ENCODE peak calls at places on chromosomes 7 and 10, in six cellular contexts. One of them, this sample, is unnamed.

GRCh38 chr10:102229810-102230263 is 3.7 kb downstream of the ELOVL3 start:
- DNase-seq in kidney glomerular epithelial cell: peak
- DNase-seq in activated T-helper 1 cell treated with Interleukin-2 at 50 U/mL for 16 hours: peak
- DNase-seq in NCI-H774: peak
- DNase-seq in GF-D8: no peak
- DNase-seq in Daoy: peak
- DNase-seq in this sample: peak

GRCh38 chr10:29784175-29784773 is 149.5 kb upstream of the SVIL start:
- DNase-seq in kidney glomerular epithelial cell: peak
- DNase-seq in activated T-helper 1 cell treated with Interleukin-2 at 50 U/mL for 16 hours: no peak
- DNase-seq in NCI-H774: no peak
- DNase-seq in GF-D8: no peak
- DNase-seq in Daoy: peak
- DNase-seq in this sample: peak

GRCh38 chr10:3287566-3288445 is 115.2 kb upstream of the PITRM1 start:
- DNase-seq in kidney glomerular epithelial cell: no peak
- DNase-seq in activated T-helper 1 cell treated with Interleukin-2 at 50 U/mL for 16 hours: no peak
- DNase-seq in NCI-H774: peak
- DNase-seq in GF-D8: no peak
- DNase-seq in Daoy: no peak
- DNase-seq in this sample: no peak

GRCh38 chr7:106285801-106286492 is 1.2 kb upstream of the NAMPT start:
- DNase-seq in kidney glomerular epithelial cell: peak
- DNase-seq in activated T-helper 1 cell treated with Interleukin-2 at 50 U/mL for 16 hours: no peak
- DNase-seq in NCI-H774: no peak
- DNase-seq in GF-D8: no peak
- DNase-seq in Daoy: no peak
- DNase-seq in this sample: no peak

GRCh38 chr10:121578298-121578697 is 19.9 kb downstream of the FGFR2 start:
- DNase-seq in kidney glomerular epithelial cell: no peak
- DNase-seq in activated T-helper 1 cell treated with Interleukin-2 at 50 U/mL for 16 hours: no peak
- DNase-seq in NCI-H774: no peak
- DNase-seq in GF-D8: no peak
- DNase-seq in Daoy: no peak
- DNase-seq in this sample: no peak

GRCh38 chr7:27168265-27168947 is 3.1 kb upstream of the HOXA9 start:
- DNase-seq in kidney glomerular epithelial cell: no peak
- DNase-seq in activated T-helper 1 cell treated with Interleukin-2 at 50 U/mL for 16 hours: no peak
- DNase-seq in NCI-H774: no peak
- DNase-seq in GF-D8: peak
- DNase-seq in Daoy: no peak
- DNase-seq in this sample: no peak

GRCh38 chr10:79244841-79245504 is 102.3 kb upstream of the PPIF start:
- DNase-seq in kidney glomerular epithelial cell: no peak
- DNase-seq in activated T-helper 1 cell treated with Interleukin-2 at 50 U/mL for 16 hours: no peak
- DNase-seq in NCI-H774: no peak
- DNase-seq in GF-D8: peak
- DNase-seq in Daoy: no peak
- DNase-seq in this sample: no peak

GRCh38 chr7:27179503-27180430 is 5.3 kb downstream of the HOXA11 start:
- DNase-seq in kidney glomerular epithelial cell: no peak
- DNase-seq in activated T-helper 1 cell treated with Interleukin-2 at 50 U/mL for 16 hours: peak
- DNase-seq in NCI-H774: no peak
- DNase-seq in GF-D8: no peak
- DNase-seq in Daoy: peak
- DNase-seq in this sample: peak

GRCh38 chr10:27526242-27526641 is 22.1 kb downstream of the RAB18 start:
- DNase-seq in kidney glomerular epithelial cell: no peak
- DNase-seq in activated T-helper 1 cell treated with Interleukin-2 at 50 U/mL for 16 hours: no peak
- DNase-seq in NCI-H774: no peak
- DNase-seq in GF-D8: no peak
- DNase-seq in Daoy: no peak
- DNase-seq in this sample: no peak

GRCh38 chr7:55124989-55125875 is 106.4 kb downstream of the EGFR start:
- DNase-seq in kidney glomerular epithelial cell: no peak
- DNase-seq in activated T-helper 1 cell treated with Interleukin-2 at 50 U/mL for 16 hours: no peak
- DNase-seq in NCI-H774: no peak
- DNase-seq in GF-D8: no peak
- DNase-seq in Daoy: no peak
- DNase-seq in this sample: no peak

GRCh38 chr7:111198255-111198654 is 107.3 kb downstream of the LRRN3 start:
- DNase-seq in kidney glomerular epithelial cell: peak
- DNase-seq in activated T-helper 1 cell treated with Interleukin-2 at 50 U/mL for 16 hours: no peak
- DNase-seq in NCI-H774: no peak
- DNase-seq in GF-D8: no peak
- DNase-seq in Daoy: peak
- DNase-seq in this sample: peak

GRCh38 chr10:9096288-9096687 is 1041.8 kb downstream of the GATA3 start:
- DNase-seq in kidney glomerular epithelial cell: no peak
- DNase-seq in activated T-helper 1 cell treated with Interleukin-2 at 50 U/mL for 16 hours: peak
- DNase-seq in NCI-H774: no peak
- DNase-seq in GF-D8: no peak
- DNase-seq in Daoy: no peak
- DNase-seq in this sample: no peak

GRCh38 chr7:155513543-155514285 is 32.6 kb downstream of the CNPY1 start:
- DNase-seq in kidney glomerular epithelial cell: no peak
- DNase-seq in activated T-helper 1 cell treated with Interleukin-2 at 50 U/mL for 16 hours: no peak
- DNase-seq in NCI-H774: no peak
- DNase-seq in GF-D8: no peak
- DNase-seq in Daoy: no peak
- DNase-seq in this sample: no peak

GRCh38 chr7:2716488-2716887 is 28.5 kb downstream of the AMZ1 start:
- DNase-seq in kidney glomerular epithelial cell: no peak
- DNase-seq in activated T-helper 1 cell treated with Interleukin-2 at 50 U/mL for 16 hours: no peak
- DNase-seq in NCI-H774: no peak
- DNase-seq in GF-D8: no peak
- DNase-seq in Daoy: no peak
- DNase-seq in this sample: no peak

GRCh38 chr7:33854178-33854577 is 51.2 kb upstream of the BMPER start:
- DNase-seq in kidney glomerular epithelial cell: peak
- DNase-seq in activated T-helper 1 cell treated with Interleukin-2 at 50 U/mL for 16 hours: no peak
- DNase-seq in NCI-H774: no peak
- DNase-seq in GF-D8: no peak
- DNase-seq in Daoy: peak
- DNase-seq in this sample: peak

GRCh38 chr7:24283900-24284698 is at the start of gene NPY:
- DNase-seq in kidney glomerular epithelial cell: no peak
- DNase-seq in activated T-helper 1 cell treated with Interleukin-2 at 50 U/mL for 16 hours: no peak
- DNase-seq in NCI-H774: no peak
- DNase-seq in GF-D8: no peak
- DNase-seq in Daoy: peak
- DNase-seq in this sample: no peak

GRCh38 chr10:909831-910230 is 21.7 kb downstream of the LARP4B start:
- DNase-seq in kidney glomerular epithelial cell: peak
- DNase-seq in activated T-helper 1 cell treated with Interleukin-2 at 50 U/mL for 16 hours: no peak
- DNase-seq in NCI-H774: no peak
- DNase-seq in GF-D8: no peak
- DNase-seq in Daoy: no peak
- DNase-seq in this sample: no peak

GRCh38 chr10:26887611-26888215 is 27.0 kb upstream of the ABI1 start:
- DNase-seq in kidney glomerular epithelial cell: no peak
- DNase-seq in activated T-helper 1 cell treated with Interleukin-2 at 50 U/mL for 16 hours: no peak
- DNase-seq in NCI-H774: no peak
- DNase-seq in GF-D8: no peak
- DNase-seq in Daoy: peak
- DNase-seq in this sample: no peak

GRCh38 chr7:105205592-105206211 is 183.0 kb downstream of the SRPK2 start:
- DNase-seq in kidney glomerular epithelial cell: no peak
- DNase-seq in activated T-helper 1 cell treated with Interleukin-2 at 50 U/mL for 16 hours: no peak
- DNase-seq in NCI-H774: no peak
- DNase-seq in GF-D8: no peak
- DNase-seq in Daoy: no peak
- DNase-seq in this sample: no peak